ENCODE peak calls at places on chromosomes 2 and 18, in seven cellular contexts. C, O, R, H, A, N and Q are unnamed samples.

GRCh38 chr2:120555066-120555465 is 180.6 kb upstream of the GLI2 start:
- ATAC-seq in C (no peak), O (no peak), R (no peak), H (no peak), A (no peak), N (no peak), Q (no peak)

GRCh38 chr18:77105680-77106079 is 26.9 kb downstream of the MBP start:
- ATAC-seq in C (no peak), O (no peak), R (no peak), H (no peak), A (no peak), N (no peak), Q (no peak)

GRCh38 chr2:66538291-66538690 is 103.4 kb downstream of the MEIS1 start:
- ATAC-seq in C (no peak), O (no peak), R (no peak), H (no peak), A (no peak), N (no peak), Q (no peak)

GRCh38 chr2:55425449-55425848 is 5.8 kb upstream of the CCDC88A start:
- ATAC-seq in C (peak), O (peak), R (peak), H (peak), A (no peak), N (peak), Q (no peak)

GRCh38 chr18:9663377-9663776 is 44.7 kb upstream of the RAB31 start:
- ATAC-seq in C (no peak), O (no peak), R (no peak), H (peak), A (no peak), N (no peak), Q (peak)

GRCh38 chr2:142286618-142287017 is 155.8 kb upstream of the LRP1B start:
- ATAC-seq in C (peak), O (peak), R (no peak), H (no peak), A (peak), N (peak), Q (no peak)

GRCh38 chr2:196530910-196531309 is 108.6 kb upstream of the CCDC150 start:
- ATAC-seq in C (no peak), O (no peak), R (no peak), H (no peak), A (no peak), N (no peak), Q (peak)

GRCh38 chr18:69222089-69222488 is 178.6 kb upstream of the DOK6 start:
- ATAC-seq in C (no peak), O (no peak), R (no peak), H (no peak), A (no peak), N (no peak), Q (no peak)

GRCh38 chr2:173346035-173346434 is 8.6 kb upstream of the CDCA7 start:
- ATAC-seq in C (no peak), O (no peak), R (no peak), H (no peak), A (no peak), N (no peak), Q (no peak)

GRCh38 chr2:210539035-210539434 is 17.4 kb upstream of the CPS1 start:
- ATAC-seq in C (no peak), O (no peak), R (no peak), H (no peak), A (no peak), N (no peak), Q (no peak)

GRCh38 chr2:191846787-191847620 is at the start of gene CAVIN2:
- ATAC-seq in C (peak), O (peak), R (peak), H (no peak), A (peak), N (peak), Q (peak)

GRCh38 chr2:215376103-215376780 is 59.6 kb downstream of the FN1 start:
- ATAC-seq in C (no peak), O (no peak), R (no peak), H (no peak), A (no peak), N (no peak), Q (no peak)

GRCh38 chr2:162012565-162012869 is 61.5 kb downstream of the DPP4 start:
- ATAC-seq in C (no peak), O (no peak), R (no peak), H (no peak), A (peak), N (peak), Q (no peak)

GRCh38 chr2:234996467-234997270 is 44.9 kb downstream of the SH3BP4 start:
- ATAC-seq in C (peak), O (peak), R (no peak), H (peak), A (peak), N (no peak), Q (no peak)

GRCh38 chr2:160608525-160609085 is 115.0 kb upstream of the RBMS1 start:
- ATAC-seq in C (no peak), O (no peak), R (no peak), H (no peak), A (no peak), N (no peak), Q (no peak)

GRCh38 chr2:190974629-190975361 is 39.2 kb downstream of the STAT1 start:
- ATAC-seq in C (no peak), O (no peak), R (no peak), H (peak), A (no peak), N (no peak), Q (no peak)

GRCh38 chr2:155982111-155982510 is 350.4 kb downstream of the NR4A2 start:
- ATAC-seq in C (no peak), O (no peak), R (no peak), H (no peak), A (no peak), N (no peak), Q (no peak)

GRCh38 chr2:109196081-109196875 is 67.3 kb downstream of the SH3RF3 start:
- ATAC-seq in C (no peak), O (no peak), R (no peak), H (no peak), A (no peak), N (no peak), Q (no peak)

GRCh38 chr2:17757321-17757720 is 3.4 kb downstream of the GEN1 start:
- ATAC-seq in C (no peak), O (no peak), R (no peak), H (no peak), A (peak), N (peak), Q (no peak)

GRCh38 chr2:6167592-6168138 is 475.5 kb downstream of the SOX11 start:
- ATAC-seq in C (no peak), O (no peak), R (no peak), H (no peak), A (no peak), N (no peak), Q (no peak)

GRCh38 chr2:200810967-200811335 is 759 bp upstream of the BZW1 start:
- ATAC-seq in C (no peak), O (peak), R (no peak), H (no peak), A (peak), N (no peak), Q (no peak)

GRCh38 chr2:64727843-64728463 is 74.2 kb upstream of the SERTAD2 start:
- ATAC-seq in C (peak), O (no peak), R (no peak), H (peak), A (peak), N (no peak), Q (peak)

GRCh38 chr2:56718413-56718812 is 534.6 kb downstream of the CCDC85A start:
- ATAC-seq in C (no peak), O (no peak), R (no peak), H (no peak), A (no peak), N (no peak), Q (no peak)

GRCh38 chr2:101272045-101272784 is 19.5 kb downstream of the CNOT11 start:
- ATAC-seq in C (no peak), O (no peak), R (peak), H (no peak), A (no peak), N (no peak), Q (peak)

GRCh38 chr2:80068068-80068467 is 236.5 kb downstream of the LRRTM1 start:
- ATAC-seq in C (peak), O (no peak), R (no peak), H (no peak), A (no peak), N (no peak), Q (no peak)

GRCh38 chr18:8254664-8255063 is 354.6 kb upstream of the RAB12 start:
- ATAC-seq in C (no peak), O (no peak), R (no peak), H (no peak), A (no peak), N (no peak), Q (no peak)

GRCh38 chr2:30272761-30273573 is 41.6 kb downstream of the LBH start:
- ATAC-seq in C (no peak), O (peak), R (no peak), H (no peak), A (peak), N (no peak), Q (peak)

GRCh38 chr2:99698896-99699295 is 209.1 kb upstream of the REV1 start:
- ATAC-seq in C (no peak), O (no peak), R (no peak), H (no peak), A (peak), N (no peak), Q (no peak)

GRCh38 chr2:187576906-187577305 is 22.7 kb upstream of the TFPI start:
- ATAC-seq in C (no peak), O (no peak), R (no peak), H (peak), A (no peak), N (no peak), Q (no peak)

GRCh38 chr2:207227062-207227748 is 61.5 kb upstream of the KLF7 start:
- ATAC-seq in C (peak), O (no peak), R (no peak), H (no peak), A (no peak), N (no peak), Q (no peak)

GRCh38 chr2:3183766-3184165 is 193.9 kb downstream of the EIPR1 start:
- ATAC-seq in C (no peak), O (no peak), R (no peak), H (no peak), A (no peak), N (no peak), Q (no peak)

GRCh38 chr2:46707909-46708308 is 207.7 kb downstream of the MCFD2 start:
- ATAC-seq in C (no peak), O (no peak), R (no peak), H (no peak), A (no peak), N (no peak), Q (no peak)

GRCh38 chr18:73842795-73843394 is 304.7 kb downstream of the FBXO15 start:
- ATAC-seq in C (peak), O (no peak), R (peak), H (peak), A (peak), N (no peak), Q (no peak)

GRCh38 chr2:102848366-102848839 is 86.6 kb downstream of the TMEM182 start:
- ATAC-seq in C (peak), O (peak), R (no peak), H (peak), A (peak), N (peak), Q (no peak)

GRCh38 chr2:174846941-174847938 is 83.0 kb upstream of the CHRNA1 start:
- ATAC-seq in C (peak), O (no peak), R (peak), H (peak), A (peak), N (no peak), Q (no peak)